ENCODE peak calls at places on chromosomes 7 and 10, in four cellular contexts. S is fibroblast of mammary gland, D is adrenal gland, J is BE2C. A is an unnamed sample.

GRCh38 chr10:118969014-118969413 is 60.5 kb upstream of the NANOS1 start:
- DNase-seq in D (no peak), J (no peak), S (no peak), A (no peak)

GRCh38 chr10:59553127-59553649 is 156.5 kb downstream of the SLC16A9 start:
- DNase-seq in S (no peak), J (no peak), D (no peak), A (no peak)

GRCh38 chr7:75732016-75732521 is 6.7 kb downstream of the HIP1 start:
- DNase-seq in J (no peak), D (no peak), S (no peak), A (no peak)

GRCh38 chr10:24350111-24350921 is 141.4 kb downstream of the KIAA1217 start:
- DNase-seq in S (peak), D (no peak), J (no peak), A (no peak)

GRCh38 chr10:78035933-78036583 is 2.4 kb downstream of the RPS24 start:
- DNase-seq in S (no peak), D (no peak), J (no peak), A (no peak)

GRCh38 chr7:28165971-28166955 is 14.3 kb downstream of the JAZF1 start:
- DNase-seq in J (no peak), D (no peak), S (peak), A (no peak)

GRCh38 chr7:135929249-135929648 is 47.9 kb downstream of the MTPN start:
- DNase-seq in S (no peak), J (no peak), D (no peak), A (no peak)

GRCh38 chr10:10605551-10606081 is 412.1 kb upstream of the CELF2 start:
- DNase-seq in S (peak), D (peak), J (no peak), A (no peak)

GRCh38 chr7:128908750-128909385 is 1.6 kb downstream of the KCP start:
- DNase-seq in J (no peak), S (no peak), D (no peak), A (no peak)

GRCh38 chr10:112639291-112639690 is 192.3 kb downstream of the VTI1A start:
- DNase-seq in S (peak), D (no peak), J (no peak), A (no peak)

GRCh38 chr10:112643600-112643999 is 196.6 kb downstream of the VTI1A start:
- DNase-seq in D (no peak), J (no peak), S (no peak), A (no peak)

GRCh38 chr10:112634096-112634830 is 187.2 kb downstream of the VTI1A start:
- DNase-seq in J (no peak), S (peak), D (no peak), A (no peak)

GRCh38 chr10:112637901-112638300 is 190.9 kb downstream of the VTI1A start:
- DNase-seq in S (no peak), D (no peak), J (no peak), A (no peak)
- TF ChIP-seq CTCF in S (no peak), D (no peak), J (no peak), A (no peak)

GRCh38 chr7:73768661-73769480 is 1.2 kb downstream of the CLDN3 start:
- DNase-seq in D (no peak), S (no peak), J (no peak), A (no peak)

GRCh38 chr7:73766556-73767229 is 3.4 kb downstream of the CLDN3 start:
- DNase-seq in S (no peak), D (no peak), J (no peak), A (no peak)

GRCh38 chr7:73769481-73770001 is 529 bp downstream of the CLDN3 start:
- DNase-seq in S (no peak), D (no peak), J (no peak), A (no peak)

GRCh38 chr7:73770860-73771665 is 993 bp upstream of the CLDN3 start:
- DNase-seq in D (no peak), J (no peak), S (no peak), A (no peak)

DNA sequence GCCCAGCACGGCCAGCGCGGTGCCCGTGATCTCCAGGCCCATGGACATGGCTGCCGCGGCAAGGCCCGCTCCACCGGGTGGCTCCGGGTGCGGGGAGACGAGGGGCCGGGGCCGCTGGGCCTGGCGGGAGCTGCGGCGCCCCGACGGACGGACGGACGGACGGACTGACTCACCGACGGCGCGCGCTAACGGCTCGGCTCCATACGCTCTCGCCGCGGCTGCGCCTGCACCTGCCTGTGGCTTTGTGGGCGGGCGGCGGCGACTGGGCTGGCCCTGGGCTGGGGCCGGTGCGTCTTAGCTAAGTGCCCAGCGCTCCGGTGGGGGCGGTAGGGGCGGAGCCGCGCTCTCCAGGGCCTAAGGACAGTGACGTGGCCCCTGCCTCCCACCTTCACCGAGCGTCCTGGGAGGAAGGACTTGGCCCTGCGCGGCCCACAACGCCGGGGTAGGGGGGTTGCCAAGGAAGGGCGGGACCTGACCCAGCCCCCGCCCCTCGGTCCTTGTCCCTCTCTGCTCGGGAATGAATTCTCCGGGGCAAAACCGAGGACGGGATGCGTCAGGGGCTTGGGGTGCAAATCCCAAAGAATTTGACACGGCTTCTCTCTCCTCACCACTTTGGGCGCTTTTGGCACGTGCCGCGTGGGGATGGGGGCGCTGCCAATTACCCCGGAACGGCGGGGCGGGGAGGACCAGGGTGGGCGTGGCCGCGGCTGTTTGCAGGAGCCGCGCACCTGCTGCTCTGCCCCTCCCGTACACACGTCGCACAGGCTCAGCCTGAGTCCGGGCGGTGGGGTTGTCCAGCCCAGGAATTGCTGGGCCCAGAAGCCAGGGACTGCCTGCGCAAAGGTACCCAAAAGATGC is at the start of gene CLDN3:
- DNase-seq in J (peak), S (no peak), D (no peak), A (no peak)
- H3K4me3 ChIP-seq in J (peak), S (no peak), D (no peak), A (peak)

GRCh38 chr10:71809628-71810027 is 36.3 kb upstream of the VSIR start:
- DNase-seq in D (no peak), J (no peak), S (no peak), A (no peak)
- TF ChIP-seq CTCF in D (no peak), J (no peak), S (no peak), A (no peak)

GRCh38 chr7:65749518-65749917 is 123.4 kb upstream of the VKORC1L1 start:
- DNase-seq in S (no peak), D (no peak), J (no peak), A (no peak)
- H3K4me3 ChIP-seq in S (no peak), D (no peak), J (no peak), A (no peak)

DNA sequence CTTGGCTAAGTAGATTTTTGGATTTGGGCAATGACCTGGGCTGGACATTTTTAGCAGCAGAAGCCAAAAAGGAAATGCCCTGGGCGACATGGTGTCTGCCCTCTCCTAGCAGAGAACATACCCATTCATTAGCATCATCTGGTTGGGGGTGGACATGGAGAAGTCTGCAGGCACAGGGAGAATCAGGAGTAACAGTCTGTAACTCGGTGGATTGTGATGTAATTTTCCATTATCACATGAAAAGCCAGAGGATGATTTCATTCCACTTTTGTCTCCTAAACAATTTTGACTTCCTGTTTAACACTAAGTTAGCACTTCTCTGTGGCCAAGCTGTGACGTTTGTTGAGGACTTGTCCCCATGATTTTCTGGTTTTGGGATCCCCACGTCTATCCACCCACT is 153.8 kb upstream of the HABP2 start:
- DNase-seq in D (peak), J (no peak), S (no peak), A (no peak)
- TF ChIP-seq CTCF in D (no peak), J (no peak), S (no peak), A (no peak)

GRCh38 chr7:134084488-134085144 is 42.5 kb upstream of the LRGUK start:
- DNase-seq in D (peak), S (no peak), J (no peak), A (no peak)

GRCh38 chr7:134085315-134085714 is 41.8 kb upstream of the LRGUK start:
- DNase-seq in D (no peak), S (no peak), J (no peak), A (no peak)

GRCh38 chr7:134086998-134087735 is 40.0 kb upstream of the LRGUK start:
- DNase-seq in D (no peak), S (no peak), J (no peak), A (no peak)

GRCh38 chr7:134089446-134089845 is 37.7 kb upstream of the LRGUK start:
- DNase-seq in D (no peak), J (no peak), S (peak), A (no peak)

GRCh38 chr7:134088199-134088598 is 38.9 kb upstream of the LRGUK start:
- DNase-seq in J (no peak), D (no peak), S (no peak), A (no peak)
- H3K4me3 ChIP-seq in J (no peak), D (no peak), S (no peak), A (no peak)

DNA sequence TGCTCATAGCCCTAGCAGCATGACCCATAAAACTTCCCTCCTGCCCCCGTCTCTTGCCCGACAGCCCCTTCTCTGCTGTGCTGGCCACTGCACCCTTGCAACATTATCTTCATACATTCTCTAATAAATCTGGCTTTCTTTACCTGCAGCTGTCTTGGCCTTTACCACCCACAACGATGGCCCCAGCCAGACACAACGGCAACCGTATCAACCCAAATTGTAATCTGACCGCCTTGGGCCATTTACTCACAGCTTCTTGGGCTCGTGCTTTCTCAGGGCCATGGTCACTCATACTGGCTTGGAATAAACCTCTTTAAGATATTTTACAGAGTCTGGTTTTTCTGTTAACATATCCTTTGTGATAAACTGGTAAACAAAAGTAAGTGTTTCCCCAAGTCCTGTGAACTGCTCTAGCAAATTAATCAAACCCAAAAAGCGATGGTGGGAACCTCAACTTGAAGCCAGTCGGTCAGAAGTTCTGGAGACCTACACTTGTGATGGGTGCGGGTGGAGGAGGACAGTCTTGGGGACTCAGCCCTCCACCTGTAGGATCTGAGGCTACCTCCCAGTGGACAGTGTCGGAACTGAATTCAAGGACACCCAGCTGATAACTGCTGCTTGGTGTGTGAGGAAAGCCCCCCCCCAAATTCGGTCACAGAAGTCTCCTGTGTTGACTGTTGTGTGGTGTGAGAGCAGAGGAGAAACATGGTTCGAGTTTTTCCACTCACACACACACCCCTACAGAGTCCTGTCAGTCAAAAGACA is 87.6 kb upstream of the ATP6V0A4 start:
- DNase-seq in J (no peak), S (no peak), D (no peak), A (no peak)
- TF ChIP-seq CTCF in J (peak), S (no peak), D (no peak), A (no peak)

GRCh38 chr7:69856991-69857390 is 258.7 kb downstream of the AUTS2 start:
- DNase-seq in S (no peak), J (no peak), D (no peak), A (no peak)
- H3K4me3 ChIP-seq in S (no peak), J (no peak), D (no peak), A (no peak)

GRCh38 chr10:26653004-26653403 is 44.5 kb upstream of the PDSS1 start:
- DNase-seq in J (no peak), D (no peak), S (no peak), A (no peak)

GRCh38 chr10:26642896-26643653 is 54.4 kb upstream of the PDSS1 start:
- DNase-seq in J (no peak), D (no peak), S (no peak), A (no peak)

GRCh38 chr10:26650406-26650805 is 47.1 kb upstream of the PDSS1 start:
- DNase-seq in J (no peak), S (no peak), D (no peak), A (no peak)

DNA sequence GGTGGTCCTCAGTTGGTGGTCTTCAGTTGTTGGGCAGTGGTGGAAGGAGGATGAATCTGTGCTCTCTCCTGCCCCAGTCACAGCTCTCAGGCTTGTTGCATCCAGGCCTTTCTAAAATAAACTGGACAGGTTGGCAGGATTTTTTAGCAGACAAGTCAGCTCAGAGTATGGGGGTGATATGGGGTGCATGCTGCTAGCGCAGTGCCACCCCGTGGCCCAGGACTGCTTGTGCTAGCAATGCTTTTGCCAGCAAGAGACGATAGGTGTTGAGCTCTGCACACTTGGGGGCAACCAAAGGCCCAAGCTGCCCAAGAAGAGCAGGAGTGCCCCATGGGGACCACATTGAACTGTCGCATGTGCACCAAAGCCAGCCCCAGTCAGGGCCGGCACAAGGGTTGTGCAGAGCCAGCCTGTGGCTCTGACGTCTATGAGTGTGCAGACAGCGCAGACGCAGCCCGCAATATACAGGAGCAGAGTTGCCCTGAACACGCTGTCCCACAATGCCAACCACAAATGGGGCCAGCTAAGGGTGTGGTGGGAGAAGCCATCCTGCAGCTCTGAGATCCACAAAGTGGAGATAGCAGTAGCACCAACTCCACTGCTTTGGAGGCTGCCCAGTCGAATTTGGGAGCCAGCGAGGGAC is 49.8 kb upstream of the PDSS1 start:
- DNase-seq in J (no peak), S (no peak), D (no peak), A (no peak)
- TF ChIP-seq CTCF in J (no peak), S (no peak), D (no peak), A (no peak)